ENCODE peak calls at places on chromosomes 7 and 10, in nine cellular contexts. One of them, this sample, is unnamed.

GRCh38 chr7:78783179-78783962 is 670.1 kb downstream of the MAGI2 start:
- ATAC-seq in lower lobe of right lung: no peak
- ATAC-seq in upper lobe of left lung: no peak
- ATAC-seq in activated B cell treated with CpG ODN at 0.5 μM for 24 hours: no peak
- ATAC-seq in heart right ventricle: no peak
- ATAC-seq in mucosa of descending colon: no peak
- ATAC-seq in Panc1: no peak
- ATAC-seq in upper lobe of right lung: no peak
- ATAC-seq in left lung: no peak
- ATAC-seq in this sample: no peak

GRCh38 chr10:130407052-130407451 is 270.9 kb downstream of the GLRX3 start:
- ATAC-seq in lower lobe of right lung: no peak
- ATAC-seq in upper lobe of left lung: no peak
- ATAC-seq in activated B cell treated with CpG ODN at 0.5 μM for 24 hours: no peak
- ATAC-seq in heart right ventricle: no peak
- ATAC-seq in mucosa of descending colon: no peak
- ATAC-seq in Panc1: no peak
- ATAC-seq in upper lobe of right lung: no peak
- ATAC-seq in left lung: no peak
- ATAC-seq in this sample: no peak

GRCh38 chr7:149248777-149249176 is 9.3 kb downstream of the ZNF212 start:
- ATAC-seq in lower lobe of right lung: no peak
- ATAC-seq in upper lobe of left lung: no peak
- ATAC-seq in activated B cell treated with CpG ODN at 0.5 μM for 24 hours: no peak
- ATAC-seq in heart right ventricle: no peak
- ATAC-seq in mucosa of descending colon: no peak
- ATAC-seq in Panc1: no peak
- ATAC-seq in upper lobe of right lung: no peak
- ATAC-seq in left lung: no peak
- ATAC-seq in this sample: no peak

GRCh38 chr10:53841746-53842145 is 959.3 kb downstream of the PCDH15 start:
- ATAC-seq in lower lobe of right lung: no peak
- ATAC-seq in upper lobe of left lung: no peak
- ATAC-seq in activated B cell treated with CpG ODN at 0.5 μM for 24 hours: no peak
- ATAC-seq in heart right ventricle: no peak
- ATAC-seq in mucosa of descending colon: no peak
- ATAC-seq in Panc1: no peak
- ATAC-seq in upper lobe of right lung: no peak
- ATAC-seq in left lung: no peak
- ATAC-seq in this sample: no peak

GRCh38 chr10:35822316-35822715 is 180.2 kb upstream of the FZD8 start:
- ATAC-seq in lower lobe of right lung: peak; percentile 91
- ATAC-seq in upper lobe of left lung: peak; percentile 94
- ATAC-seq in activated B cell treated with CpG ODN at 0.5 μM for 24 hours: no peak
- ATAC-seq in heart right ventricle: peak; percentile 99
- ATAC-seq in mucosa of descending colon: peak; percentile 44
- ATAC-seq in Panc1: no peak
- ATAC-seq in upper lobe of right lung: peak; percentile 97
- ATAC-seq in left lung: peak; percentile 91
- ATAC-seq in this sample: peak; percentile 92

GRCh38 chr7:35401217-35401879 is 147.4 kb upstream of the TBX20 start:
- ATAC-seq in lower lobe of right lung: no peak
- ATAC-seq in upper lobe of left lung: no peak
- ATAC-seq in activated B cell treated with CpG ODN at 0.5 μM for 24 hours: no peak
- ATAC-seq in heart right ventricle: peak; percentile 55
- ATAC-seq in mucosa of descending colon: no peak
- ATAC-seq in Panc1: no peak
- ATAC-seq in upper lobe of right lung: no peak
- ATAC-seq in left lung: no peak
- ATAC-seq in this sample: no peak

GRCh38 chr7:157729566-157729965 is 392.8 kb downstream of the DNAJB6 start:
- ATAC-seq in lower lobe of right lung: no peak
- ATAC-seq in upper lobe of left lung: no peak
- ATAC-seq in activated B cell treated with CpG ODN at 0.5 μM for 24 hours: no peak
- ATAC-seq in heart right ventricle: no peak
- ATAC-seq in mucosa of descending colon: peak; percentile 36
- ATAC-seq in Panc1: no peak
- ATAC-seq in upper lobe of right lung: peak; percentile 33
- ATAC-seq in left lung: no peak
- ATAC-seq in this sample: no peak

GRCh38 chr7:8143151-8143874 is 118.7 kb downstream of the ICA1 start:
- ATAC-seq in lower lobe of right lung: no peak
- ATAC-seq in upper lobe of left lung: no peak
- ATAC-seq in activated B cell treated with CpG ODN at 0.5 μM for 24 hours: no peak
- ATAC-seq in heart right ventricle: no peak
- ATAC-seq in mucosa of descending colon: no peak
- ATAC-seq in Panc1: no peak
- ATAC-seq in upper lobe of right lung: no peak
- ATAC-seq in left lung: no peak
- ATAC-seq in this sample: no peak

GRCh38 chr10:34584164-34584563 is 230.9 kb downstream of the PARD3 start:
- ATAC-seq in lower lobe of right lung: peak; percentile 65
- ATAC-seq in upper lobe of left lung: peak; percentile 86
- ATAC-seq in activated B cell treated with CpG ODN at 0.5 μM for 24 hours: no peak
- ATAC-seq in heart right ventricle: no peak
- ATAC-seq in mucosa of descending colon: peak; percentile 40
- ATAC-seq in Panc1: no peak
- ATAC-seq in upper lobe of right lung: peak; percentile 69
- ATAC-seq in left lung: peak; percentile 50
- ATAC-seq in this sample: peak; percentile 89

GRCh38 chr10:93821051-93821772 is 63.5 kb downstream of the LGI1 start:
- ATAC-seq in lower lobe of right lung: no peak
- ATAC-seq in upper lobe of left lung: no peak
- ATAC-seq in activated B cell treated with CpG ODN at 0.5 μM for 24 hours: no peak
- ATAC-seq in heart right ventricle: no peak
- ATAC-seq in mucosa of descending colon: peak; percentile 63
- ATAC-seq in Panc1: peak; percentile 78
- ATAC-seq in upper lobe of right lung: peak; percentile 33
- ATAC-seq in left lung: peak; percentile 65
- ATAC-seq in this sample: no peak

DNA sequence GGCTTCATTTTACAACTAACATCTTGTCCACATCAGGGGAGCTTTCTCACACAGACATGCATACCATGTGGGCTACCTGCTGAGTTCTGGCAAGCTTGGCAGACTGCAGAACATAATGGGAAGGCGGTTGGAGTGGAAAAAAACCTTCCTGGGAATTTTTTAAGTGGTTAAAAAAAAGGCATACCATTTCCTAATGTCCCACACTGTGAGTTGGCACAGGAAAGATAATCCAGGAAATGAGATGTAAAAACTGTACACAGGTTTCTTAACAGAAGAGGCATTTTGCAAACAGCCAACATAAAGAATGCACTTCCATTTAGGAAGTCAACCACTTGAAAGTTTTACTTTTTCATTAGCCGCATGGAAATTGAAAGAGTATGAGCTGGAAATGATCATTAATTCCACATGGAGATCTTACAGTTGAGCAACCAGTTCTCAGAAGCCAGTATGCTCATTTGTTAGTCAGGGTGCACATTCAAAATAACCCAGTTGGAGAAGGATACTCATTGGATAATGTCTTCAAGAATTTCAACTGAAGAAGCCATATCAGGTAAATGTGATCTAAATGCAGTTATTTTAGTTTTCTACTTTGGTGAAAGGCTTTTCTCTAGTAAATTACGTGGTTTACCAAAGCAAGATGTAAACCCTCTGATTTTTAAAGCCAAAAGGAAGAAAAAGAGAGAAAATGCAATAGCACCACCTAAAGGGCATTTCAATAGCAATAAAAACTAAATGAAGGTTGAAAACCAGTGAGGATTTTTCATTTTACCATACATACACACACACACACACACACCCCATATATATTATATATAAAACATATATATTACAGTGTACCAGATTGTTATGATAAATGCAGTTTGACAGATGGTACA is 194.0 kb downstream of the TAX1BP1 start:
- ATAC-seq in lower lobe of right lung: no peak
- ATAC-seq in upper lobe of left lung: no peak
- ATAC-seq in activated B cell treated with CpG ODN at 0.5 μM for 24 hours: no peak
- ATAC-seq in heart right ventricle: no peak
- ATAC-seq in mucosa of descending colon: no peak
- ATAC-seq in Panc1: peak; percentile 74
- ATAC-seq in upper lobe of right lung: no peak
- ATAC-seq in left lung: no peak
- ATAC-seq in this sample: no peak
- TF ChIP-seq CTCF in lower lobe of right lung: peak; percentile 26
- TF ChIP-seq CTCF in upper lobe of left lung: no peak
- TF ChIP-seq CTCF in activated B cell treated with CpG ODN at 0.5 μM for 24 hours: no peak
- TF ChIP-seq CTCF in heart right ventricle: peak; percentile 21
- TF ChIP-seq CTCF in mucosa of descending colon: no peak
- TF ChIP-seq CTCF in Panc1: peak; percentile 22
- TF ChIP-seq CTCF in upper lobe of right lung: peak; percentile 24
- TF ChIP-seq CTCF in left lung: no peak
- TF ChIP-seq CTCF in this sample: no peak

GRCh38 chr10:20887706-20888535 is 9.2 kb downstream of the NEBL start:
- ATAC-seq in lower lobe of right lung: no peak
- ATAC-seq in upper lobe of left lung: no peak
- ATAC-seq in activated B cell treated with CpG ODN at 0.5 μM for 24 hours: no peak
- ATAC-seq in heart right ventricle: no peak
- ATAC-seq in mucosa of descending colon: no peak
- ATAC-seq in Panc1: no peak
- ATAC-seq in upper lobe of right lung: no peak
- ATAC-seq in left lung: no peak
- ATAC-seq in this sample: no peak

GRCh38 chr10:20890009-20890408 is 7.1 kb downstream of the NEBL start:
- ATAC-seq in lower lobe of right lung: no peak
- ATAC-seq in upper lobe of left lung: no peak
- ATAC-seq in activated B cell treated with CpG ODN at 0.5 μM for 24 hours: no peak
- ATAC-seq in heart right ventricle: no peak
- ATAC-seq in mucosa of descending colon: no peak
- ATAC-seq in Panc1: no peak
- ATAC-seq in upper lobe of right lung: no peak
- ATAC-seq in left lung: no peak
- ATAC-seq in this sample: no peak

GRCh38 chr10:20891338-20891714 is 5.8 kb downstream of the NEBL start:
- ATAC-seq in lower lobe of right lung: peak; percentile 72
- ATAC-seq in upper lobe of left lung: no peak
- ATAC-seq in activated B cell treated with CpG ODN at 0.5 μM for 24 hours: no peak
- ATAC-seq in heart right ventricle: no peak
- ATAC-seq in mucosa of descending colon: no peak
- ATAC-seq in Panc1: no peak
- ATAC-seq in upper lobe of right lung: peak; percentile 76
- ATAC-seq in left lung: peak; percentile 61
- ATAC-seq in this sample: no peak

GRCh38 chr10:20890491-20891337 is 6.4 kb downstream of the NEBL start:
- ATAC-seq in lower lobe of right lung: no peak
- ATAC-seq in upper lobe of left lung: no peak
- ATAC-seq in activated B cell treated with CpG ODN at 0.5 μM for 24 hours: no peak
- ATAC-seq in heart right ventricle: peak; percentile 1
- ATAC-seq in mucosa of descending colon: no peak
- ATAC-seq in Panc1: no peak
- ATAC-seq in upper lobe of right lung: no peak
- ATAC-seq in left lung: peak; percentile 25
- ATAC-seq in this sample: no peak

GRCh38 chr10:20888620-20889337 is 8.3 kb downstream of the NEBL start:
- ATAC-seq in lower lobe of right lung: no peak
- ATAC-seq in upper lobe of left lung: no peak
- ATAC-seq in activated B cell treated with CpG ODN at 0.5 μM for 24 hours: no peak
- ATAC-seq in heart right ventricle: no peak
- ATAC-seq in mucosa of descending colon: no peak
- ATAC-seq in Panc1: no peak
- ATAC-seq in upper lobe of right lung: no peak
- ATAC-seq in left lung: no peak
- ATAC-seq in this sample: no peak
- TF ChIP-seq CTCF in lower lobe of right lung: no peak
- TF ChIP-seq CTCF in upper lobe of left lung: no peak
- TF ChIP-seq CTCF in activated B cell treated with CpG ODN at 0.5 μM for 24 hours: no peak
- TF ChIP-seq CTCF in heart right ventricle: no peak
- TF ChIP-seq CTCF in mucosa of descending colon: no peak
- TF ChIP-seq CTCF in Panc1: no peak
- TF ChIP-seq CTCF in upper lobe of right lung: no peak
- TF ChIP-seq CTCF in left lung: no peak
- TF ChIP-seq CTCF in this sample: no peak

DNA sequence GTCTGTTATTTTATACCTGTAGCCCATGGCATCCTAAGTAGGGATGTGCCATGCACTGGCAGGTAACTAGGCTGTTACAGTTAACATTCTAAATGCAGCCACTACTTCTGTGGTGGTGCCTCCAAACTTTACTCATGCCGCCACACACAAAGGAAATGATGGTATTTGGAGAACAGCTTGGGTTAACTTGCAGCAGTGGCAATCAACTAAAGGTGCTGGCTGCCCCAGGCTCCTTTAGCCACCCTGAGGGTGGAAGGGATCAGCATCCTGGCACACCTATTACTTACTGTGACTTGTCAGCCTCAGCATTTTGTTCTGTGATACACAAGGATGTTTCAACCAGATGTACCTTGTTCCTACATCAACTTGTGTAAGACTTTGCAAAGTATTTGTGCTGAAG is 221.8 kb upstream of the PPP1R3A start:
- ATAC-seq in lower lobe of right lung: no peak
- ATAC-seq in upper lobe of left lung: no peak
- ATAC-seq in activated B cell treated with CpG ODN at 0.5 μM for 24 hours: no peak
- ATAC-seq in heart right ventricle: no peak
- ATAC-seq in mucosa of descending colon: no peak
- ATAC-seq in Panc1: no peak
- ATAC-seq in upper lobe of right lung: no peak
- ATAC-seq in left lung: no peak
- ATAC-seq in this sample: no peak
- TF ChIP-seq CTCF in lower lobe of right lung: no peak
- TF ChIP-seq CTCF in upper lobe of left lung: no peak
- TF ChIP-seq CTCF in activated B cell treated with CpG ODN at 0.5 μM for 24 hours: no peak
- TF ChIP-seq CTCF in heart right ventricle: no peak
- TF ChIP-seq CTCF in mucosa of descending colon: no peak
- TF ChIP-seq CTCF in Panc1: no peak
- TF ChIP-seq CTCF in upper lobe of right lung: no peak
- TF ChIP-seq CTCF in left lung: no peak
- TF ChIP-seq CTCF in this sample: no peak

DNA sequence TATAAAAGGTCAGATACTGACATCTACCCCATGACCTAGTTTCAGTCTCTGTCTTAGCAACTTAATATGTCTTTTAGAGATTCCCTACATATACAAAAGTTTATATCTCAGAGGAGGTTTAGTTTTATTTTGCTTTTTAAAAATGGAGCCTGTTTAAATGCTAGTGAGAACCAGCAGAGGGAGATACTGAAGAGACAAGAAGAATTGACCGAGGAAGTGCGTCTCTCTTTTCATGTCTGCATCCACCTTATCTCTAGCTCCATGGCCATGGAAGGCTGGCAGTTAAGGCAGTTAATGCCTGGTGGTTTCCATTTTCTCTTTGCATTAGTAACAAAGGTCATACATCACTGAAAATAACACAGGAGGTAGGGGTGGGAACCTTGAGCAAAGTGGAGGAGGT is 10.7 kb downstream of the SUV39H2 start:
- ATAC-seq in lower lobe of right lung: no peak
- ATAC-seq in upper lobe of left lung: no peak
- ATAC-seq in activated B cell treated with CpG ODN at 0.5 μM for 24 hours: no peak
- ATAC-seq in heart right ventricle: no peak
- ATAC-seq in mucosa of descending colon: no peak
- ATAC-seq in Panc1: no peak
- ATAC-seq in upper lobe of right lung: no peak
- ATAC-seq in left lung: no peak
- ATAC-seq in this sample: no peak
- TF ChIP-seq CTCF in lower lobe of right lung: no peak
- TF ChIP-seq CTCF in upper lobe of left lung: no peak
- TF ChIP-seq CTCF in activated B cell treated with CpG ODN at 0.5 μM for 24 hours: no peak
- TF ChIP-seq CTCF in heart right ventricle: no peak
- TF ChIP-seq CTCF in mucosa of descending colon: no peak
- TF ChIP-seq CTCF in Panc1: peak; percentile 31
- TF ChIP-seq CTCF in upper lobe of right lung: no peak
- TF ChIP-seq CTCF in left lung: no peak
- TF ChIP-seq CTCF in this sample: no peak

GRCh38 chr7:121126801-121127534 is 138.5 kb downstream of the CPED1 start:
- ATAC-seq in lower lobe of right lung: no peak
- ATAC-seq in upper lobe of left lung: no peak
- ATAC-seq in activated B cell treated with CpG ODN at 0.5 μM for 24 hours: no peak
- ATAC-seq in heart right ventricle: no peak
- ATAC-seq in mucosa of descending colon: no peak
- ATAC-seq in Panc1: no peak
- ATAC-seq in upper lobe of right lung: no peak
- ATAC-seq in left lung: no peak
- ATAC-seq in this sample: no peak
- TF ChIP-seq CTCF in lower lobe of right lung: no peak
- TF ChIP-seq CTCF in upper lobe of left lung: no peak
- TF ChIP-seq CTCF in activated B cell treated with CpG ODN at 0.5 μM for 24 hours: no peak
- TF ChIP-seq CTCF in heart right ventricle: no peak
- TF ChIP-seq CTCF in mucosa of descending colon: no peak
- TF ChIP-seq CTCF in Panc1: peak; percentile 28
- TF ChIP-seq CTCF in upper lobe of right lung: no peak
- TF ChIP-seq CTCF in left lung: no peak
- TF ChIP-seq CTCF in this sample: no peak

This sample was measured in gastroesophageal sphincter.